ENCODE peak calls at places on chromosomes 11 and 22, in nine cellular contexts. J is CD8-positive, alpha-beta memory T cell; P is effector memory CD4-positive, alpha-beta T cell; G is cardiac muscle cell; B is A549; V is HCT116; W is PC-3; T is Peyer's patch; S is heart right ventricle. D is an unnamed sample.

GRCh38 chr22:22663861-22664800 is 19.7 kb downstream of the GGTLC2 start:
- DNase-seq in J (no peak), P (no peak), G (no peak), B (no peak), V (no peak), W (peak), T (no peak), S (no peak), D (no peak)

GRCh38 chr11:69403556-69404215 is 77.8 kb upstream of the LINC01488 start:
- DNase-seq in J (no peak), P (no peak), G (no peak), B (peak), V (no peak), W (peak), T (peak), S (no peak), D (no peak)

GRCh38 chr22:22923379-22923778 is 35.8 kb downstream of the IGLL5 start:
- DNase-seq in J (no peak), P (no peak), G (no peak), B (no peak), V (no peak), W (no peak), T (no peak), S (no peak), D (no peak)

GRCh38 chr11:112795142-112795815 is 165.9 kb upstream of the NCAM1 start:
- DNase-seq in J (no peak), P (no peak), G (no peak), B (peak), V (peak), W (peak), T (no peak), S (no peak), D (no peak)

GRCh38 chr11:2550606-2550970 is 105.8 kb downstream of the KCNQ1 start:
- DNase-seq in J (no peak), P (no peak), G (no peak), B (no peak), V (no peak), W (no peak), T (peak), S (no peak), D (no peak)

GRCh38 chr11:40129276-40129675 is 1330.2 kb downstream of the LRRC4C start:
- DNase-seq in J (no peak), P (no peak), G (peak), B (no peak), V (no peak), W (peak), T (no peak), S (no peak), D (no peak)

GRCh38 chr11:60767388-60767811 is 10.7 kb downstream of the MS4A15 start:
- DNase-seq in J (no peak), P (no peak), G (no peak), B (peak), V (peak), W (no peak), T (peak), S (no peak), D (no peak)

GRCh38 chr11:67351275-67352005 is 1.9 kb downstream of the POLD4 start:
- DNase-seq in J (peak), P (peak), G (peak), B (peak), V (peak), W (peak), T (peak), S (peak), D (peak)

GRCh38 chr11:84146826-84147225 is 860.7 kb upstream of the CCDC90B start:
- DNase-seq in J (no peak), P (no peak), G (no peak), B (no peak), V (no peak), W (no peak), T (no peak), S (no peak), D (no peak)

GRCh38 chr22:41526802-41527799 is 17.2 kb downstream of the POLR3H start:
- DNase-seq in J (peak), P (peak), G (peak), B (peak), V (no peak), W (peak), T (no peak), S (no peak), D (peak)

GRCh38 chr11:77710358-77710757 is 72.8 kb upstream of the CLNS1A start:
- DNase-seq in J (no peak), P (no peak), G (no peak), B (no peak), V (no peak), W (peak), T (no peak), S (no peak), D (no peak)

GRCh38 chr11:65499713-65500261 is 942 bp downstream of the MALAT1 start:
- DNase-seq in J (peak), P (no peak), G (no peak), B (no peak), V (no peak), W (no peak), T (no peak), S (no peak), D (no peak)

GRCh38 chr11:17979770-17980371 is 33.0 kb downstream of the SERGEF start:
- DNase-seq in J (peak), P (no peak), G (peak), B (peak), V (no peak), W (peak), T (no peak), S (no peak), D (no peak)

GRCh38 chr11:33747969-33748368 is 11.7 kb upstream of the CD59 start:
- DNase-seq in J (no peak), P (no peak), G (no peak), B (no peak), V (no peak), W (no peak), T (no peak), S (no peak), D (no peak)

GRCh38 chr11:88435405-88435804 is 97.9 kb upstream of the CTSC start:
- DNase-seq in J (no peak), P (no peak), G (no peak), B (no peak), V (no peak), W (no peak), T (no peak), S (no peak), D (no peak)

GRCh38 chr11:15119352-15119751 is 4.6 kb downstream of the INSC start:
- DNase-seq in J (no peak), P (no peak), G (no peak), B (no peak), V (no peak), W (no peak), T (no peak), S (no peak), D (no peak)

GRCh38 chr11:72578991-72579815 is 95.0 kb downstream of the PDE2A start:
- DNase-seq in J (no peak), P (no peak), G (no peak), B (no peak), V (no peak), W (no peak), T (peak), S (no peak), D (no peak)

GRCh38 chr22:45290410-45290936 is 5.7 kb downstream of the UPK3A start:
- DNase-seq in J (no peak), P (no peak), G (peak), B (no peak), V (peak), W (peak), T (peak), S (no peak), D (no peak)

GRCh38 chr11:67119577-67120391 is 721 bp downstream of the KDM2A start:
- DNase-seq in J (peak), P (no peak), G (peak), B (peak), V (no peak), W (peak), T (peak), S (peak), D (peak)

GRCh38 chr11:22778642-22779041 is 51.0 kb downstream of the SVIP start:
- DNase-seq in J (no peak), P (no peak), G (no peak), B (no peak), V (no peak), W (no peak), T (no peak), S (no peak), D (no peak)

GRCh38 chr11:1053121-1053901 is 16.8 kb upstream of the MUC6 start:
- DNase-seq in J (no peak), P (no peak), G (no peak), B (no peak), V (no peak), W (peak), T (peak), S (no peak), D (no peak)

GRCh38 chr11:119845756-119846155 is 116.8 kb upstream of the NECTIN1 start:
- DNase-seq in J (no peak), P (no peak), G (no peak), B (no peak), V (no peak), W (no peak), T (no peak), S (no peak), D (no peak)

GRCh38 chr11:106424111-106424510 is 346.6 kb downstream of the AASDHPPT start:
- DNase-seq in J (no peak), P (no peak), G (no peak), B (no peak), V (no peak), W (peak), T (no peak), S (no peak), D (no peak)

GRCh38 chr11:42465613-42466012 is 846.2 kb upstream of the API5 start:
- DNase-seq in J (no peak), P (no peak), G (no peak), B (no peak), V (no peak), W (no peak), T (no peak), S (no peak), D (no peak)

GRCh38 chr11:112210890-112211289 is 15.3 kb upstream of the PTS start:
- DNase-seq in J (no peak), P (no peak), G (no peak), B (no peak), V (no peak), W (no peak), T (no peak), S (no peak), D (no peak)

GRCh38 chr11:127451852-127452251 is 451.3 kb upstream of the KIRREL3 start:
- DNase-seq in J (no peak), P (no peak), G (no peak), B (no peak), V (no peak), W (no peak), T (no peak), S (peak), D (peak)

GRCh38 chr11:102882389-102883024 is 7.7 kb upstream of the MMP12 start:
- DNase-seq in J (no peak), P (no peak), G (no peak), B (no peak), V (no peak), W (no peak), T (no peak), S (no peak), D (no peak)

GRCh38 chr11:19962795-19963163 is 197.5 kb downstream of the DBX1 start:
- DNase-seq in J (no peak), P (no peak), G (no peak), B (no peak), V (no peak), W (no peak), T (no peak), S (no peak), D (no peak)

GRCh38 chr11:68891356-68891948 is 12.2 kb downstream of the MRPL21 start:
- DNase-seq in J (no peak), P (no peak), G (no peak), B (no peak), V (no peak), W (no peak), T (no peak), S (no peak), D (no peak)

GRCh38 chr22:44531487-44531886 is 33.5 kb upstream of the RTL6 start:
- DNase-seq in J (no peak), P (no peak), G (no peak), B (no peak), V (no peak), W (no peak), T (no peak), S (no peak), D (no peak)

GRCh38 chr11:6596237-6596877 is 7.1 kb downstream of the RRP8 start:
- DNase-seq in J (no peak), P (no peak), G (no peak), B (no peak), V (no peak), W (no peak), T (no peak), S (no peak), D (no peak)

GRCh38 chr11:47856186-47856585 is 8.0 kb upstream of the NUP160 start:
- DNase-seq in J (no peak), P (no peak), G (no peak), B (no peak), V (no peak), W (no peak), T (no peak), S (no peak), D (no peak)

GRCh38 chr11:3215346-3216026 is 3.1 kb downstream of the MRGPRG start:
- DNase-seq in J (no peak), P (no peak), G (no peak), B (no peak), V (no peak), W (no peak), T (peak), S (no peak), D (no peak)

GRCh38 chr22:39287076-39287743 is 32.2 kb downstream of the RPL3 start:
- DNase-seq in J (no peak), P (no peak), G (no peak), B (no peak), V (no peak), W (no peak), T (no peak), S (no peak), D (no peak)

GRCh38 chr11:18791175-18792065 is at the start of gene PTPN5:
- DNase-seq in J (no peak), P (no peak), G (peak), B (no peak), V (no peak), W (no peak), T (no peak), S (no peak), D (no peak)

GRCh38 chr22:47547239-47547661 is 784.8 kb downstream of the TBC1D22A start:
- DNase-seq in J (no peak), P (no peak), G (no peak), B (no peak), V (no peak), W (no peak), T (no peak), S (no peak), D (no peak)

GRCh38 chr11:15697437-15698236 is 582.9 kb downstream of the INSC start:
- DNase-seq in J (no peak), P (no peak), G (no peak), B (no peak), V (no peak), W (no peak), T (no peak), S (no peak), D (no peak)

GRCh38 chr11:65431452-65432132 is 9.0 kb downstream of the NEAT1 start:
- DNase-seq in J (peak), P (no peak), G (no peak), B (no peak), V (no peak), W (no peak), T (no peak), S (no peak), D (no peak)

GRCh38 chr11:62400760-62401159 is 18.1 kb upstream of the SCGB1A1 start:
- DNase-seq in J (no peak), P (no peak), G (peak), B (no peak), V (no peak), W (no peak), T (peak), S (peak), D (peak)

GRCh38 chr11:118635642-118636041 is 28.2 kb downstream of the PHLDB1 start:
- DNase-seq in J (no peak), P (no peak), G (no peak), B (no peak), V (no peak), W (no peak), T (no peak), S (no peak), D (no peak)
- H3K27ac ChIP-seq in J (no peak), P (no peak), G (no peak), B (no peak), V (no peak), W (no peak), T (no peak), S (peak), D (peak)

GRCh38 chr11:128553662-128554392 is 33.5 kb downstream of the ETS1 start:
- DNase-seq in J (no peak), P (no peak), G (no peak), B (no peak), V (no peak), W (peak), T (no peak), S (peak), D (no peak)

GRCh38 chr11:128551641-128552335 is 35.6 kb downstream of the ETS1 start:
- DNase-seq in J (no peak), P (no peak), G (no peak), B (no peak), V (no peak), W (peak), T (no peak), S (no peak), D (no peak)

GRCh38 chr11:128550967-128551522 is 36.3 kb downstream of the ETS1 start:
- DNase-seq in J (peak), P (no peak), G (no peak), B (no peak), V (no peak), W (no peak), T (no peak), S (no peak), D (no peak)

GRCh38 chr11:128555606-128556005 is 31.8 kb downstream of the ETS1 start:
- DNase-seq in J (no peak), P (no peak), G (peak), B (no peak), V (peak), W (peak), T (no peak), S (no peak), D (no peak)

DNA sequence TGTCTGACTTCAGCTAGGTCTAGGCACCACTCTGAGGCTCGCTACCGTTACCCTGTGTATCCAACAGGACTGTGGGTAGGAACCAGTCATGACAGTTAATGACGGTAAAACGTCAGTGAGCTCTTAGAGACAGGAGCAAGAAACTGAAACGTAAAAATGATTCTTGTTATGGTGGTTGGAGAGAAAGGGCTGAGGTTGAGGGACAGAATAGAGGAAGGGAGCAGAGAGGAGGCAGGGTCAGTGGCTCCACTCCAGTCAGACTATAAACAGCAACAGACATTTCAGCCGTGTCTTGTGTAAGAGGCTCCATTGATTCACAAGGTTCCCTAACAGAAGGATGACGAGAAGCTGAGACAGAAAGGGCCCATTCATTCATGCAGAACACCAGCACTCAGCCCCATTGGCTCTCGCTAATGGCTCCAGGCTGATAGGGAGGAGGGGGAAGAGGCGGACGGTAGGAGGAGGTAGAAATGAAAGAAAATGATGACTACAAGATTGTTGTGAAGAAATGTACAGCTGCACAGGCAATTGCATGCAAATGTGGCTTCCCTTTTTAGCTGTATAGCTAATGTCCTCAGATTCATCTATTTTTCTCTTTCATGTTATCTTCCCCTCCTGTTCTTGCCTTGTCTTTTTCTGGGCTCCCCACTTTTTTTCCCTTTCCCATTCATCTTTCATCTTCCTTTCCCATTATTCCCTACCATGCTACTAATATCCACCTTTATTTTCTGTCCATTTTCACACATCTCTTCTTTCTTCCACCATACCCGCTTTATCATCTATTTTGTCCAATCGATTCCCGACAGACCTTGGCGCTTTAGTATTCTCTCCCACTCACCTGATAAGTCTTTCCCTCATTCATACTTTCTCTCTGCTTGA is 34.3 kb downstream of the ETS1 start:
- DNase-seq in J (no peak), P (no peak), G (no peak), B (no peak), V (no peak), W (no peak), T (no peak), S (no peak), D (peak)
- H3K27ac ChIP-seq in J (peak), P (peak), G (no peak), B (no peak), V (no peak), W (no peak), T (peak), S (peak), D (peak)

DNA sequence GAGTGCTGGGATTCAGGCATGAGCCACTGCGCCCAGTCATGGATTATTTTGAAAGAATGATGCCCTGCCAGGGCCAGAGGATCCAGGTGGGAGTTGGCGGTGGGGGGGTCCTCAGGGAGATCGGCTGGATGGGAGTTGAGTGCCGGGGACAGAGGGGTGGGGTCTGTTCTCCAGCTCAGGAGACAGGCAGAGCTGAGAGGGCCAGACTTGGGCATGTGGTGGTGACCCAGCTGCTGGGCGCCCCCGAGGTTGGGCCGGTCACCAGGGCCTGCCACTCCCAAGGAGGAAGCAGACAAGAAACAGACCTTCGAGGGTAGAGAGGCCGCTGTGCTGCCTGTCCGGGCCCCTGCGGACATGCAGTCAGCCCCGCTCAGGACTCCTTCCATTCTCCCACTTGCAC is 11.8 kb upstream of the PRODH start:
- DNase-seq in J (no peak), P (no peak), G (no peak), B (no peak), V (no peak), W (no peak), T (no peak), S (no peak), D (no peak)
- H3K27ac ChIP-seq in J (no peak), P (no peak), G (no peak), B (no peak), V (no peak), W (no peak), T (no peak), S (no peak), D (no peak)

GRCh38 chr22:26672590-26673468 is 15.4 kb downstream of the MIAT start:
- DNase-seq in J (peak), P (peak), G (peak), B (peak), V (peak), W (peak), T (peak), S (peak), D (peak)

GRCh38 chr22:26673485-26673884 is 16.1 kb downstream of the MIAT start:
- DNase-seq in J (no peak), P (no peak), G (no peak), B (no peak), V (no peak), W (peak), T (no peak), S (no peak), D (no peak)

GRCh38 chr22:26674211-26675190 is 17.1 kb downstream of the MIAT start:
- DNase-seq in J (no peak), P (no peak), G (no peak), B (no peak), V (no peak), W (no peak), T (no peak), S (no peak), D (no peak)

GRCh38 chr22:26677217-26677616 is 19.8 kb downstream of the MIAT start:
- DNase-seq in J (no peak), P (no peak), G (no peak), B (no peak), V (no peak), W (no peak), T (no peak), S (no peak), D (no peak)

GRCh38 chr22:26675687-26676273 is 18.4 kb downstream of the MIAT start:
- DNase-seq in J (no peak), P (no peak), G (no peak), B (no peak), V (no peak), W (no peak), T (no peak), S (no peak), D (no peak)
- H3K27ac ChIP-seq in J (no peak), P (peak), G (no peak), B (no peak), V (no peak), W (no peak), T (peak), S (no peak), D (no peak)

D was measured in substantia nigra.